ENCODE peak calls at places on chromosomes 7 and 10, in eight cellular contexts. L, N, U, I, R, M, B and O are unnamed samples.

GRCh38 chr7:66296001-66296521 is 90.9 kb downstream of the TPST1 start:
- DNase-seq in L (peak; percentile 90), N (peak; percentile 52), U (no peak), I (peak; percentile 65), R (no peak), M (no peak), B (no peak), O (peak; percentile 26)

GRCh38 chr10:113927440-113927839 is 73.0 kb downstream of the NHLRC2 start:
- DNase-seq in L (no peak), N (no peak), U (no peak), I (no peak), R (no peak), M (no peak), B (no peak), O (no peak)

GRCh38 chr10:77290528-77291155 is 347.0 kb downstream of the KCNMA1 start:
- DNase-seq in L (peak; percentile 98), N (peak; percentile 84), U (no peak), I (peak; percentile 75), R (no peak), M (no peak), B (peak; percentile 97), O (peak; percentile 84)

GRCh38 chr10:24908793-24909423 is 43.5 kb downstream of the PRTFDC1 start:
- DNase-seq in L (peak; percentile 61), N (peak; percentile 23), U (no peak), I (peak; percentile 89), R (no peak), M (peak; percentile 55), B (peak; percentile 83), O (peak; percentile 87)

GRCh38 chr10:69316313-69317059 is 38.2 kb downstream of the HK1 start:
- DNase-seq in L (peak; percentile 46), N (no peak), U (no peak), I (peak; percentile 90), R (no peak), M (peak; percentile 68), B (peak; percentile 23), O (peak; percentile 48)

GRCh38 chr7:151984612-151985011 is 28.4 kb downstream of the GALNTL5 start:
- DNase-seq in L (no peak), N (no peak), U (no peak), I (no peak), R (no peak), M (no peak), B (no peak), O (no peak)

GRCh38 chr10:34732926-34733325 is 82.2 kb downstream of the PARD3 start:
- DNase-seq in L (peak; percentile 32), N (no peak), U (no peak), I (peak; percentile 70), R (peak; percentile 32), M (peak; percentile 61), B (no peak), O (peak; percentile 54)

GRCh38 chr7:122068999-122069398 is 75.0 kb downstream of the AASS start:
- DNase-seq in L (no peak), N (no peak), U (no peak), I (no peak), R (no peak), M (no peak), B (peak; percentile 1), O (no peak)

GRCh38 chr10:93818086-93818485 is 60.4 kb downstream of the LGI1 start:
- DNase-seq in L (no peak), N (no peak), U (no peak), I (no peak), R (no peak), M (no peak), B (no peak), O (no peak)

GRCh38 chr10:132624847-132625839 is 87.6 kb downstream of the INPP5A start:
- DNase-seq in L (peak; percentile 13), N (no peak), U (no peak), I (no peak), R (peak; percentile 5), M (no peak), B (no peak), O (no peak)

GRCh38 chr7:121085922-121086321 is 97.4 kb downstream of the CPED1 start:
- DNase-seq in L (peak; percentile 64), N (no peak), U (no peak), I (peak; percentile 28), R (no peak), M (no peak), B (no peak), O (peak; percentile 51)

GRCh38 chr7:74417419-74417971 is 36.2 kb upstream of the GTF2IRD1 start:
- DNase-seq in L (peak; percentile 52), N (no peak), U (peak; percentile 42), I (peak; percentile 64), R (peak; percentile 51), M (peak; percentile 57), B (peak; percentile 34), O (peak; percentile 36)

GRCh38 chr7:134691820-134692705 is 45.4 kb downstream of the BPGM start:
- DNase-seq in L (peak; percentile 70), N (peak; percentile 77), U (no peak), I (peak; percentile 54), R (no peak), M (no peak), B (peak; percentile 68), O (peak; percentile 63)

GRCh38 chr10:111119637-111120036 is 42.8 kb downstream of the ADRA2A start:
- DNase-seq in L (no peak), N (no peak), U (no peak), I (no peak), R (no peak), M (no peak), B (no peak), O (no peak)

GRCh38 chr7:30702200-30702599 is 19.9 kb upstream of the CRHR2 start:
- DNase-seq in L (no peak), N (no peak), U (peak; percentile 50), I (peak; percentile 16), R (no peak), M (no peak), B (no peak), O (peak; percentile 7)

GRCh38 chr10:129441391-129442009 is 25.5 kb upstream of the MGMT start:
- DNase-seq in L (no peak), N (no peak), U (no peak), I (no peak), R (no peak), M (no peak), B (no peak), O (no peak)

GRCh38 chr7:11923376-11923922 is 91.5 kb upstream of the THSD7A start:
- DNase-seq in L (no peak), N (no peak), U (no peak), I (no peak), R (no peak), M (no peak), B (no peak), O (no peak)

GRCh38 chr10:14691359-14691758 is 83.3 kb downstream of the FAM107B start:
- DNase-seq in L (no peak), N (no peak), U (no peak), I (no peak), R (no peak), M (no peak), B (no peak), O (no peak)

DNA sequence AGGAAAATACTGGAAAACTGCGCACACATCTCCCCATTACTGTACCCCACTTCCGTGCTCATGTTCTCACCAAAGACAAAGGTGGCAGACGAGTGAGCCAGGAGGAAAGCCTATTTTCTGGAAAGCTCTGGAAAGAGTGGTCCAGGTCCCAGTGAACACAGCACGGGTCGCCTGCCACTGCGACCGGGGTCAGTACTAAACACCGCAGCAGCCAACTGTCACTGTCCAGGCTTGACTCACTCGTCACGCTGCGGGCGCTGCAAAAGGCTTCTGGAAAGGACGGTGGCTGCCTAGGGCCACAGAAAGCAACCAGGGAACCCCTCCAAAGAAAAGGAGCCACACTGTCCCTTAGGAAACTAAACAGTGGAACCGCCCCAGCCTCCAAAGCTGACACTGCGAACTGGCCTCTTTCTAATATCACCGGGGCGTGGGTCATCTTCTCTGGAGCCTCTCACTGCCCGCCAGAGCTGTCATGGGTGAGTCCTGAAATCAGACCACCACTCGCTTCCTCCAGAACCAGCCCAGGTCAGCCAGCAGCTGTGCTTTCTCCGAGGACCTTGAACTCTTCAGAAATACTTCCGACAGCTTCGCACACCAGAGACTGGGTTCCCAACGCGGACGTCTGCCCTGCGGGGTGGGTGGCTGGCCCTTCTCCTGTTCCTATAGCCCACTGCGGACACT is 4.0 kb downstream of the RADIL start:
- DNase-seq in L (no peak), N (no peak), U (no peak), I (no peak), R (no peak), M (no peak), B (no peak), O (no peak)
- H3K4me3 ChIP-seq in L (no peak overlapping the region), N (no peak overlapping the region), U (no peak overlapping the region), I (no peak overlapping the region), R (no peak overlapping the region), M (no peak overlapping the region), B (no peak overlapping the region), O (no peak overlapping the region)

GRCh38 chr10:119273413-119273812 is 66.0 kb downstream of the GRK5 start:
- DNase-seq in L (no peak), N (no peak), U (no peak), I (no peak), R (no peak), M (no peak), B (no peak), O (no peak)

GRCh38 chr10:119268871-119269506 is 61.6 kb downstream of the GRK5 start:
- DNase-seq in L (no peak), N (no peak), U (peak; percentile 83), I (no peak), R (no peak), M (peak; percentile 46), B (no peak), O (no peak)

GRCh38 chr10:119272736-119273135 is 65.4 kb downstream of the GRK5 start:
- DNase-seq in L (no peak), N (no peak), U (no peak), I (no peak), R (no peak), M (no peak), B (no peak), O (no peak)

GRCh38 chr10:119269737-119270136 is 62.4 kb downstream of the GRK5 start:
- DNase-seq in L (no peak), N (no peak), U (no peak), I (no peak), R (no peak), M (no peak), B (no peak), O (no peak)

GRCh38 chr10:119270893-119271361 is 63.6 kb downstream of the GRK5 start:
- DNase-seq in L (no peak), N (no peak), U (no peak), I (no peak), R (no peak), M (no peak), B (peak; percentile 39), O (no peak)
- H3K4me3 ChIP-seq in L (no peak overlapping the region), N (no peak overlapping the region), U (peak overlapping the region; percentile 17), I (no peak overlapping the region), R (no peak overlapping the region), M (no peak overlapping the region), B (no peak overlapping the region), O (no peak overlapping the region)

GRCh38 chr7:85376589-85376988 is 189.7 kb upstream of the SEMA3D start:
- DNase-seq in L (no peak), N (no peak), U (no peak), I (no peak), R (no peak), M (no peak), B (no peak), O (no peak)
- H3K4me3 ChIP-seq in L (no peak overlapping the region), N (no peak overlapping the region), U (no peak overlapping the region), I (no peak overlapping the region), R (no peak overlapping the region), M (no peak overlapping the region), B (no peak overlapping the region), O (no peak overlapping the region)

DNA sequence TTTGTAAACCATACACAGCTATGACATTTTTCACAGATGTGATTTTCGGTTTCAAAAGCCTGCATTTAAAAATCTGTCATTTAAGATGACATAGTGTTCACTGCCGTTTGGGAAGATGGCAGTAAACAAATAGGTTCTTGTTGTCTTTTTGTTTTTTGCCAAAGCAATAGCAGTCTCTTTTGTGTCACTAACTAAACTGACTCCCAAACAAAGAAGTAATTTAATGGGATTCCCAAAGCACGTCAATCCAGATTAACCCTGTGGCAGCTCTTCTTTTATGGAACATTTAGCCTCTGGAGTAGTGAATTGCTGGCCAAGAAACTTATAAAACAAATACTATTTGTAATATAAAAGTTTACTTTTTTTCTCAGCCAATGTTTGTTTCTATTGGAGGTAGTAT is 697.7 kb downstream of the PHTF2 start:
- DNase-seq in L (no peak), N (no peak), U (no peak), I (no peak), R (no peak), M (no peak), B (no peak), O (no peak)
- H3K4me3 ChIP-seq in L (no peak overlapping the region), N (no peak overlapping the region), U (no peak overlapping the region), I (no peak overlapping the region), R (no peak overlapping the region), M (no peak overlapping the region), B (no peak overlapping the region), O (no peak overlapping the region)